ENCODE peak calls at places on chromosome 22, in nine cellular contexts. A is lung, P is tibial artery, Q is BJ, O is epithelial cell of esophagus, X is Peyer's patch, U is NB4, F is A673, D is foreskin fibroblast. Y is an unnamed sample.
A peak's percentile ranks its signal among the peaks of the same experiment; 100 is the strongest.

GRCh38 chr22:31631381-31631780 is 30.6 kb downstream of the PISD start:
- DNase-seq in X (no peak), Q (no peak), A (no peak), O (no peak), D (peak; percentile 41), U (no peak), P (no peak), F (no peak), Y (peak; percentile 28)

GRCh38 chr22:27537481-27537891 is 264.1 kb downstream of the MN1 start:
- DNase-seq in A (no peak), U (no peak), D (peak; percentile 34), F (peak; percentile 15), P (no peak), Q (no peak), X (no peak), O (no peak), Y (no peak)

GRCh38 chr22:44196241-44196640 is 15.5 kb downstream of the PARVG start:
- DNase-seq in P (no peak), F (no peak), A (no peak), X (no peak), U (no peak), D (no peak), Q (no peak), O (no peak), Y (no peak)

GRCh38 chr22:20080776-20081654 is 974 bp downstream of the DGCR8 start:
- DNase-seq in P (no peak), A (no peak), F (peak; percentile 40), O (peak; percentile 76), D (peak; percentile 81), U (peak; percentile 52), X (peak; percentile 57), Q (no peak), Y (peak; percentile 66)

GRCh38 chr22:48920776-48921241 is 906.9 kb downstream of the BRD1 start:
- DNase-seq in U (no peak), P (no peak), F (no peak), D (no peak), Q (no peak), X (no peak), O (no peak), A (no peak), Y (no peak)

GRCh38 chr22:47047321-47048122 is 285.1 kb downstream of the TBC1D22A start:
- DNase-seq in U (no peak), Q (no peak), X (peak; percentile 41), A (no peak), P (no peak), O (no peak), D (no peak), F (no peak), Y (no peak)

GRCh38 chr22:17792289-17792688 is 18.0 kb upstream of the BID start:
- DNase-seq in D (no peak), O (no peak), U (no peak), F (no peak), P (no peak), X (no peak), Q (no peak), A (no peak), Y (no peak)

GRCh38 chr22:21693999-21694341 is 28.2 kb downstream of the PPIL2 start:
- DNase-seq in D (no peak), A (no peak), U (no peak), Q (no peak), X (peak; percentile 40), F (no peak), P (no peak), O (no peak), Y (no peak)

GRCh38 chr22:24559471-24559870 is 3.7 kb downstream of the SNRPD3 start:
- DNase-seq in P (no peak), O (no peak), F (no peak), Q (no peak), D (no peak), X (peak; percentile 13), A (no peak), U (no peak), Y (no peak)

GRCh38 chr22:44429941-44430587 is 68.0 kb downstream of the RTL6 start:
- DNase-seq in F (no peak), X (no peak), Q (no peak), A (no peak), D (no peak), P (peak; percentile 7), O (no peak), U (no peak), Y (no peak)

GRCh38 chr22:27747396-27748256 is 53.9 kb downstream of the MN1 start:
- DNase-seq in F (no peak), A (no peak), Q (no peak), D (no peak), P (peak; percentile 41), O (peak; percentile 34), X (no peak), U (peak; percentile 31), Y (no peak)

DNA sequence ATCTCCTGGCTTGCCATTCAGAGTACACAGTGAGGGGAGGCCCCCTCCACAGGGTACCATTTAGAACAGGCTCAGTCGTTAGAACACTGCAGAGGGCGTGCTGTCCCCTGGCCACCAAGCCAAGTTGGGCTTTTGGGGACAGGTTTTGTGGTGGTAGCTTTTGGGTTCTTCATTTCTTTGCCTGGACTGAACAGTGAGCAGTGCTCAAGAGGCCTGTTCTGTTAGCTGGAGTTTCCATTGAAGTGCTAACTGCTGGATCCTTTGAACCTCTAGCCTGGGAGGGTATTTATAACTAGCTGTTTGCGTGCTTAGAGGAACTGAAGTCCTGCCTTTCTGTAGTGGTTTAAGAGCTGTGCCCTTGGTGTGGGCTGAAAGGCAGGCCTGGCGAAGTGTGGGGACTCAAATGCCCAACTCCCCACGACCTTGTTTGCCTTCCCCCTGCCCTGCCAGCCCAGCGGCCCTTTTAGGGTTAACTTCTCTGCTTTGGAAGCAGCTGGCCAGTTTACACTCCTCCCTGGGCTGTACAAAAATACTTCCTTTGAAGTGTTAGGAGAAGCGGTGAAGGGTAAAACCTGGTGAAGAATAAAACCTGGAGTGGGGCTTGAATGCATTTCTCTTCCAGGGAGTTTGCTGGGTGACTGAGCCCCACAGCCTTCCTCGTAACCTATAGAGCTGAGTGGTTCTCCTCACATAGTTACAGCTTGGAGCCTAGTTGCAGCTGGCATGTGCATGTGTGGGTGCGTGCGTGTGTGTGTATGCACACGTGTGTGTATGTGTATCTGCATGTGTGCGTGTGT is 34.6 kb downstream of the ZNRF3 start:
- DNase-seq in D (peak; percentile 55), F (peak; percentile 25), U (peak; percentile 9), A (peak; percentile 52), X (peak; percentile 54), O (no peak), Q (no peak), P (no peak), Y (peak; percentile 52)
- H3K4me3 ChIP-seq in D (no peak overlapping the region), F (no peak overlapping the region), U (no peak overlapping the region), A (no peak overlapping the region), X (no peak overlapping the region), O (no peak overlapping the region), Q (no peak overlapping the region), P (no peak overlapping the region), Y (no peak overlapping the region)

DNA sequence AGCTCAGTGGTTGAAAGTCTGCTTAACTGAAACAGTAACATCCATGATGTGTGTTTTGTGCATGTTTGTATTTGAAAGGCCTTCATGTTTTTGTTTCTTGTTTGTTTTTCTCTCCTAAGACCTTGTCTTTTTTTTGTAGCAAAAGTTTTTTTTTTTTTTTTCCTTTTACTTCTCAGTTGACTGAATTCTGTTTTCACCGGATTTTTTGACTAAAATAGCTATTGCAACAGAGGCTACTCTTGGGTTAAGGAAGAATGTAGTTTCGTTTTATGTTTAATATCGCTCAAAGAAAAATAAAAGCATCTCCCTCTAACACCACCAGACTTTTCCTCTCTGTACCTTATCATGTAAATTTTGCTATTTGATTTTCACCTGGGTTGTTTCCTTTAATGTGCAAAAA is 15.1 kb downstream of the APOL6 start:
- DNase-seq in A (no peak), X (no peak), U (no peak), D (no peak), F (no peak), P (no peak), Q (no peak), O (no peak), Y (no peak)
- H3K4me3 ChIP-seq in A (no peak overlapping the region), X (no peak overlapping the region), U (no peak overlapping the region), D (no peak overlapping the region), F (no peak overlapping the region), P (peak overlapping the region; percentile 30), Q (no peak overlapping the region), O (no peak overlapping the region), Y (no peak overlapping the region)

DNA sequence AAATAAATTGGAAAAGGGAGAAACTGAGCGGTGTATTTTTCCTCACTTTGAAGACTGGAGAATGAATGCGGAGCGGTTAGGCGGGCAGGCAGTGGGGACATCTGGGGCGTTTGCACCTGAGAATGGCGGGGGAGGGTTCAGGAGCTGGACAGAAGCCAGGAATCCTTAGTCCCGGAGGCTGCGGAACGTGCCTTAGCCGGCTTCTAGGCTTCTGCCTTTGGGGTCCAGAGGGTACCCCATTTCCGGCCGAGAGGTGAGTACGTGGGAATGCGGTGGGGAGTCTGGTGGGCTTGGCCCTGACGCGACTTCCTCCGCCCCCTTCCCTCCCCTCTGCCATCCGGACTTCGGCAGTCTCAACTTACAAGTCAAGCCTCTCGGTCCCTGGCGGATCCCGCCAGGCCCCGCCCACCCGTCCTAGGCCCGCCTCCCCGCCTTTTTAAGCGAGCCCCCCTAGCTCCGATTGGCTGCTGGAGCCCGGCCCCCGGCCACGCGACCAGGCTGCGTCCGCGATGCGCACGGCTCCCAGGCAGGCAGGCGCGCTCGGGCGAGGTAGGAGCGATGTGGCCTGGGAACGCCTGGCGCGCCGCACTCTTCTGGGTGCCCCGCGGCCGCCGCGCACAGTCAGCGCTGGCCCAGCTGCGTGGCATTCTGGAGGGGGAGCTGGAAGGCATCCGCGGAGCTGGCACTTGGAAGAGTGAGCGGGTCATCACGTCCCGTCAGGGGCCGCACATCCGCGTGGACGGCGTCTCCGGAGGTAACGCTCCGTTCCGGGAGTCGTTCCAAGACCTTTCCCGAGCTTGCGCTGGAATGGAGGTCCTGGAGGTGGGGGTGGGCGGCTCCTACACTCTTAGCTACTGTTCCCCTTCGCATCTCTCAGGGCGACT is at the start of gene GCAT:
- DNase-seq in D (peak; percentile 99), Q (peak; percentile 84), F (peak; percentile 98), O (peak; percentile 99), A (peak; percentile 96), P (peak; percentile 95), U (peak; percentile 97), X (peak; percentile 98), Y (peak; percentile 98)
- H3K4me3 ChIP-seq in D (peak within 1 kb of the TSS; percentile 81), Q (peak within 1 kb of the TSS; percentile 61), F (peak within 1 kb of the TSS; percentile 77), O (peak within 1 kb of the TSS; percentile 79), A (peak within 1 kb of the TSS; percentile 39), P (peak within 1 kb of the TSS; percentile 51), U (peak within 1 kb of the TSS; percentile 85), X (peak within 1 kb of the TSS; percentile 91), Y (peak within 1 kb of the TSS; percentile 19)

DNA sequence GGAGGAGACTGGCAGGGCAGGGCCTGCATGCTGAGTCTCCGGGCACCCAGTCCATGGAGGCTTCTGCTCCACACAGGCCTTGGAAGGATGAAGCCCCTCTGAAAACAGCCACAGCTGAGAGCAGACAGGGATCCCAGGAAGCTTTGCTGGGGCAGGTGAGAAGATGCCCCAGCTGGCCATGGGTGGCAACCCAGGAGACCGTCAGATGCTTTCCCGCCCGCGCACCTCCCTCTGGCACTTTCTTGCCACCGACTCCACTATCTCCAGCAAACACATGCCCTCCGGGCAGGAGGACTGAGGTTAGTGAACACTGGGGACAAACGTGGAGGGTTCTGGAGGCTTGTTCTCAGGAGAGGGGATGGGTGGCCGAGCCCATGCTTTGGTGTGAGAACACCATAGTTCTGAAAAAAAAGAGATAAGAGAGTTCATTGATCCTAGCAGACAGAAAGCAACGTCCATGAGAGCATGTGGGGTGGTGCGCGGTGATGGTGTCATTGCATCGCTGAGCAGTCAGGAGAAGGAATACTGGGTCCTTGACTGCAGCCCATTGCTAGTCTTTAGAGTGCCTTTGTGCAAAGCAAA is 2.3 kb downstream of the C1QTNF6 start:
- DNase-seq in Q (no peak), U (no peak), P (no peak), F (no peak), A (no peak), D (no peak), O (no peak), X (peak; percentile 43), Y (peak; percentile 46)
- H3K4me3 ChIP-seq in Q (no peak overlapping the region), U (no peak overlapping the region), P (no peak overlapping the region), F (no peak overlapping the region), A (no peak overlapping the region), D (no peak overlapping the region), O (no peak overlapping the region), X (no peak overlapping the region), Y (no peak overlapping the region)